ENCODE peak calls at places on chromosomes 3 and 15, in six cellular contexts. R, Y, V, N, M and T are unnamed samples.

GRCh38 chr3:5428607-5429516 is 241.4 kb downstream of the EDEM1 start:
- DNase-seq in R (no peak), Y (no peak), V (no peak), N (no peak), M (no peak), T (peak; percentile 32)

GRCh38 chr3:55880357-55880756 is 393.3 kb upstream of the WNT5A start:
- DNase-seq in R (no peak), Y (no peak), V (no peak), N (no peak), M (peak; percentile 88), T (no peak)

GRCh38 chr15:65979316-65979715 is 110.0 kb downstream of the RAB11A start:
- DNase-seq in R (no peak), Y (no peak), V (no peak), N (peak; percentile 8), M (no peak), T (no peak)

GRCh38 chr3:169498336-169498735 is 165.2 kb downstream of the MECOM start:
- DNase-seq in R (no peak), Y (no peak), V (no peak), N (no peak), M (no peak), T (no peak)

GRCh38 chr15:100106732-100107131 is 235.0 kb downstream of the ADAMTS17 start:
- DNase-seq in R (no peak), Y (no peak), V (no peak), N (no peak), M (no peak), T (no peak)

GRCh38 chr3:42080452-42080872 is 10.7 kb upstream of the TRAK1 start:
- DNase-seq in R (no peak), Y (no peak), V (no peak), N (peak; percentile 32), M (peak; percentile 58), T (peak; percentile 68)

GRCh38 chr3:108090066-108090700 is 648 bp downstream of the CD47 start:
- DNase-seq in R (peak; percentile 36), Y (peak; percentile 38), V (peak; percentile 67), N (peak; percentile 43), M (peak; percentile 32), T (peak; percentile 67)

GRCh38 chr3:53235545-53235944 is 20.3 kb downstream of the TKT start:
- DNase-seq in R (no peak), Y (no peak), V (no peak), N (no peak), M (no peak), T (no peak)

GRCh38 chr15:80777137-80777536 is 2.0 kb upstream of the CEMIP start:
- DNase-seq in R (no peak), Y (no peak), V (no peak), N (peak; percentile 68), M (peak; percentile 22), T (peak; percentile 62)

GRCh38 chr3:123126051-123126450 is 59.2 kb downstream of the PDIA5 start:
- DNase-seq in R (no peak), Y (no peak), V (no peak), N (no peak), M (no peak), T (no peak)

GRCh38 chr15:55823699-55824098 is 80.7 kb upstream of the PRTG start:
- DNase-seq in R (no peak), Y (no peak), V (no peak), N (peak; percentile 23), M (no peak), T (peak; percentile 61)

GRCh38 chr3:84126160-84126559 is 832.6 kb upstream of the CADM2 start:
- DNase-seq in R (no peak), Y (no peak), V (no peak), N (no peak), M (no peak), T (no peak)

GRCh38 chr15:35126236-35126635 is 41.1 kb upstream of the NANOGP8 start:
- DNase-seq in R (no peak), Y (no peak), V (no peak), N (no peak), M (peak; percentile 60), T (no peak)

GRCh38 chr3:53850895-53851294 is 4.5 kb downstream of the IL17RB start:
- DNase-seq in R (no peak), Y (no peak), V (no peak), N (peak; percentile 58), M (no peak), T (peak; percentile 14)

GRCh38 chr3:154473769-154474168 is 43.8 kb upstream of the GPR149 start:
- DNase-seq in R (no peak), Y (no peak), V (no peak), N (no peak), M (no peak), T (no peak)

GRCh38 chr3:43224405-43225073 is 61.8 kb upstream of the SNRK start:
- DNase-seq in R (no peak), Y (no peak), V (no peak), N (no peak), M (no peak), T (no peak)

GRCh38 chr3:43218921-43219320 is 67.4 kb upstream of the SNRK start:
- DNase-seq in R (no peak), Y (no peak), V (no peak), N (no peak), M (no peak), T (no peak)

GRCh38 chr3:43223670-43224364 is 62.5 kb upstream of the SNRK start:
- DNase-seq in R (no peak), Y (no peak), V (no peak), N (peak; percentile 27), M (no peak), T (no peak)

GRCh38 chr3:43221076-43221475 is 65.3 kb upstream of the SNRK start:
- DNase-seq in R (no peak), Y (no peak), V (no peak), N (no peak), M (no peak), T (no peak)

DNA sequence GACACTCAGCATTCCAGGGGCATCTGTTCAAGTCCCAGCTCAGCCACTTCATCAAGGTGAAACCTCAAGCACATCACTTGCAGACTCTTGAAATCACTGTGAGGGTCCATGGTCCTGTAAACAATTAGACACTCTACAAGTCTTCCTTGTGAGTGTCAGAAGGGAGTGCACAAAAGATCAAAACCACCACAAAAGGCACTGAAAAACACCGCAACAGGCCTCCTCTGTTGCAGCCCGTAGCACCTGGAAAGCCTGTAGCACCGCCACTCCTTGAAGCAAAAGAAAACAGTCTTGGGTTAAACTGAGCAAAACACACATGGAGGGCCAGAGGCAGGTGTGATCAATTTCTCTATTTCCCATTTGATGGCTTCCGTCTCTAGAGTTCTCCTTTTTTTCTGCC is 63.7 kb upstream of the SNRK start:
- DNase-seq in R (no peak), Y (no peak), V (no peak), N (no peak), M (no peak), T (no peak)
- H4K91ac ChIP-seq in R (no peak overlapping the region), Y (no peak overlapping the region), V (no peak overlapping the region), N (no peak overlapping the region), M (no peak overlapping the region), T (no peak overlapping the region)

GRCh38 chr15:26721231-26721630 is 51.6 kb downstream of the GABRB3 start:
- DNase-seq in R (no peak), Y (peak; percentile 84), V (peak; percentile 53), N (no peak), M (no peak), T (no peak)
- H4K91ac ChIP-seq in R (no peak overlapping the region), Y (no peak overlapping the region), V (no peak overlapping the region), N (no peak overlapping the region), M (no peak overlapping the region), T (no peak overlapping the region)

GRCh38 chr3:9373443-9373842 is 10.6 kb downstream of the THUMPD3 start:
- DNase-seq in R (no peak), Y (no peak), V (no peak), N (no peak), M (no peak), T (no peak)
- H4K91ac ChIP-seq in R (no peak overlapping the region), Y (no peak overlapping the region), V (no peak overlapping the region), N (no peak overlapping the region), M (no peak overlapping the region), T (no peak overlapping the region)

GRCh38 chr3:102714567-102714966 is 279.8 kb downstream of the ZPLD1 start:
- DNase-seq in R (no peak), Y (no peak), V (no peak), N (no peak), M (no peak), T (no peak)
- H4K91ac ChIP-seq in R (no peak overlapping the region), Y (no peak overlapping the region), V (no peak overlapping the region), N (no peak overlapping the region), M (no peak overlapping the region), T (no peak overlapping the region)

GRCh38 chr3:135905058-135905724 is 60.3 kb upstream of the PPP2R3A start:
- DNase-seq in R (no peak), Y (no peak), V (no peak), N (peak; percentile 51), M (peak; percentile 24), T (no peak)
- H4K91ac ChIP-seq in R (no peak overlapping the region), Y (no peak overlapping the region), V (no peak overlapping the region), N (no peak overlapping the region), M (no peak overlapping the region), T (no peak overlapping the region)

GRCh38 chr3:186453531-186453930 is 90.6 kb downstream of the CRYGS start:
- DNase-seq in R (no peak), Y (no peak), V (peak; percentile 7), N (no peak), M (no peak), T (no peak)

GRCh38 chr3:186458306-186459107 is 85.7 kb downstream of the CRYGS start:
- DNase-seq in R (no peak), Y (no peak), V (peak; percentile 41), N (no peak), M (no peak), T (no peak)

GRCh38 chr3:186454881-186455703 is 89.1 kb downstream of the CRYGS start:
- DNase-seq in R (no peak), Y (no peak), V (peak; percentile 35), N (no peak), M (no peak), T (no peak)

GRCh38 chr3:186459108-186459467 is 85.1 kb downstream of the CRYGS start:
- DNase-seq in R (no peak), Y (no peak), V (no peak), N (no peak), M (no peak), T (peak; percentile 45)

DNA sequence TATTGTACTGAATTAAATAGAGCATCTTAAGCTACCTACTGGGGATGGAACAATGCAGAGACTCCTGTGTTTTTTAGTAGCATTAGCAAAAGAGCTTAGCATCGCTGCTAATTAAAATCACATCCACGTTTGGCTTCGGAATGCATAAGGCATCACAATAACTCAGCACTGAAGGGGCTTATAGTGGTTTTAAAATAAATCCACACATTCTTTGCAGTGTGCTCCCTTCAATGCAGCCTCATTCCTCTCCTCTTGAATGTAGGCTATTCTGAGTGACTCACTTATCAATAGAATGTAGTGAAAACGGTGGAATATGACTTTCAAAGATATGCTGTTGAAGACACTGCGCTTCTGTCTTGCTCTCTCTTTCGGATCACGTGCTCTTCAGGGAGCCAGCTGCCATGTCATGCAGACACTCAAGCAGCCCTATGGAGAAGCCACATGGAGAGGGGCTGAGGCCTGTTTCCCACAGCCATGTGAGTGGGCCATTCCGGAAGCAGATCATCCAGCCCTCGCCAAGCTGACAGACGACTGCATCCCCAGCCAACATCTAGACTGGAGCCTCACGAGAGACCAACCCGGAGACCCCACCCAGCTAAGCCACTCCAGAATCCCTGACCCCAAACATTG is 87.4 kb downstream of the CRYGS start:
- DNase-seq in R (no peak), Y (no peak), V (peak; percentile 36), N (no peak), M (no peak), T (no peak)
- H4K91ac ChIP-seq in R (no peak overlapping the region), Y (no peak overlapping the region), V (no peak overlapping the region), N (no peak overlapping the region), M (no peak overlapping the region), T (no peak overlapping the region)